ENCODE peak calls at places on chromosomes 16 and 17, in ten cellular contexts. Z, R, I, N, O, X, C, P, B and T are unnamed samples.

GRCh38 chr17:70687421-70687820 is 518.1 kb downstream of the KCNJ2 start:
- DNase-seq in Z (no peak), R (no peak), I (no peak), N (no peak), O (no peak), X (no peak), C (no peak), P (no peak), B (no peak), T (no peak)

GRCh38 chr16:2904922-2905240 is 6.8 kb upstream of the FLYWCH1 start:
- DNase-seq in Z (no peak), R (no peak), I (no peak), N (no peak), O (no peak), X (no peak), C (no peak), P (no peak), B (no peak), T (no peak)

GRCh38 chr17:50161911-50162288 is 3.9 kb upstream of the SGCA start:
- DNase-seq in Z (no peak), R (no peak), I (no peak), N (no peak), O (no peak), X (no peak), C (no peak), P (no peak), B (no peak), T (no peak)

GRCh38 chr16:67092227-67092626 is 17.5 kb upstream of the PHAF1 start:
- DNase-seq in Z (no peak), R (no peak), I (no peak), N (no peak), O (no peak), X (no peak), C (no peak), P (peak; percentile 78), B (peak; percentile 80), T (no peak)

GRCh38 chr16:1670371-1670770 is 7.7 kb upstream of the JPT2 start:
- DNase-seq in Z (no peak), R (no peak), I (no peak), N (no peak), O (no peak), X (no peak), C (no peak), P (no peak), B (no peak), T (no peak)

GRCh38 chr16:280005-280421 is 378 bp upstream of the ARHGDIG start:
- DNase-seq in Z (no peak), R (no peak), I (no peak), N (no peak), O (no peak), X (no peak), C (no peak), P (no peak), B (no peak), T (no peak)

GRCh38 chr17:15967706-15968399 is 22.9 kb downstream of the ADORA2B start:
- DNase-seq in Z (no peak), R (no peak), I (no peak), N (no peak), O (no peak), X (no peak), C (no peak), P (no peak), B (no peak), T (no peak)

GRCh38 chr16:31352344-31353115 is 2.4 kb upstream of the ITGAX start:
- DNase-seq in Z (no peak), R (no peak), I (no peak), N (peak; percentile 57), O (no peak), X (no peak), C (peak; percentile 86), P (no peak), B (no peak), T (no peak)

GRCh38 chr16:29808219-29808900 is 2.0 kb downstream of the MAZ start:
- DNase-seq in Z (peak; percentile 56), R (no peak), I (no peak), N (no peak), O (no peak), X (no peak), C (no peak), P (no peak), B (no peak), T (no peak)

GRCh38 chr16:25052161-25052511 is 37.0 kb upstream of the ARHGAP17 start:
- DNase-seq in Z (no peak), R (no peak), I (no peak), N (no peak), O (no peak), X (no peak), C (no peak), P (no peak), B (no peak), T (no peak)

GRCh38 chr16:75909746-75910145 is 183.5 kb upstream of the CPHXL start:
- DNase-seq in Z (no peak), R (no peak), I (no peak), N (no peak), O (no peak), X (no peak), C (no peak), P (no peak), B (no peak), T (no peak)

GRCh38 chr17:80743181-80743771 is 198.6 kb downstream of the RPTOR start:
- DNase-seq in Z (no peak), R (no peak), I (no peak), N (no peak), O (no peak), X (no peak), C (no peak), P (peak; percentile 19), B (no peak), T (no peak)

GRCh38 chr17:8056232-8056975 is 17.5 kb downstream of the ALOX15B start:
- DNase-seq in Z (no peak), R (no peak), I (peak; percentile 44), N (peak; percentile 44), O (peak; percentile 26), X (no peak), C (peak; percentile 89), P (peak; percentile 72), B (peak; percentile 53), T (no peak)

GRCh38 chr17:43831633-43832032 is 1.3 kb downstream of the MPP3 start:
- DNase-seq in Z (no peak), R (no peak), I (no peak), N (no peak), O (no peak), X (no peak), C (no peak), P (no peak), B (no peak), T (no peak)

GRCh38 chr17:596763-597644 is 117.6 kb downstream of the VPS53 start:
- DNase-seq in Z (no peak), R (no peak), I (no peak), N (no peak), O (no peak), X (no peak), C (no peak), P (no peak), B (peak; percentile 45), T (no peak)